ENCODE peak calls at places on chromosomes 7 and 10, in six cellular contexts. C is NCI-H82, I is Karpas-422, E is stomach, U is M059J, A is ELR. Y is an unnamed sample.

GRCh38 chr10:26217396-26218105 is 977 bp downstream of the GAD2 start:
- DNase-seq in C (no peak), A (no peak), U (no peak), E (no peak), I (no peak), Y (no peak)

GRCh38 chr10:14554091-14554842 is 220.4 kb downstream of the FAM107B start:
- DNase-seq in C (no peak), E (peak), U (peak), A (no peak), I (peak), Y (peak)

GRCh38 chr10:102850025-102850518 is 4.0 kb upstream of the BORCS7 start:
- DNase-seq in U (no peak), A (no peak), C (no peak), E (no peak), I (no peak), Y (peak)

GRCh38 chr7:114790526-114790925 is 131.4 kb upstream of the MDFIC start:
- DNase-seq in C (no peak), A (no peak), E (no peak), I (no peak), U (no peak), Y (no peak)

GRCh38 chr10:1156921-1157614 is 100.9 kb downstream of the WDR37 start:
- DNase-seq in U (no peak), C (no peak), I (no peak), A (no peak), E (no peak), Y (no peak)

GRCh38 chr7:27808626-27809025 is 68.7 kb downstream of the TAX1BP1 start:
- DNase-seq in E (no peak), U (peak), C (no peak), A (peak), I (no peak), Y (peak)

GRCh38 chr7:123003539-123004126 is 8.1 kb upstream of the TAS2R16 start:
- DNase-seq in U (no peak), I (no peak), E (no peak), C (no peak), A (no peak), Y (no peak)

GRCh38 chr7:32479574-32480200 is 10.5 kb downstream of the LSM5 start:
- DNase-seq in I (peak), A (peak), E (no peak), C (peak), U (peak), Y (peak)

GRCh38 chr7:117871778-117872538 is 1.3 kb downstream of the CTTNBP2 start:
- DNase-seq in C (no peak), A (no peak), E (no peak), I (no peak), U (peak), Y (peak)

GRCh38 chr10:44650576-44651394 is 260.4 kb upstream of the TMEM72 start:
- DNase-seq in U (peak), I (no peak), A (peak), E (no peak), C (no peak), Y (no peak)

GRCh38 chr10:101817542-101818118 is 614 bp downstream of the OGA start:
- DNase-seq in E (peak), I (peak), C (peak), U (peak), A (peak), Y (peak)

GRCh38 chr10:63375006-63375405 is 90.8 kb downstream of the JMJD1C start:
- DNase-seq in U (peak), I (no peak), E (no peak), C (no peak), A (peak), Y (peak)

GRCh38 chr10:123579675-123580074 is 86.5 kb upstream of the GPR26 start:
- DNase-seq in E (no peak), U (no peak), C (no peak), A (no peak), I (no peak), Y (no peak)

GRCh38 chr7:1940402-1940786 is 270.3 kb downstream of the ELFN1 start:
- DNase-seq in C (no peak), U (no peak), E (peak), I (peak), A (peak), Y (peak)

GRCh38 chr7:157432541-157432956 is 95.7 kb downstream of the DNAJB6 start:
- DNase-seq in A (peak), C (peak), E (peak), U (peak), I (no peak), Y (peak)

GRCh38 chr7:41297167-41297566 is 405.7 kb downstream of the INHBA start:
- DNase-seq in A (no peak), E (no peak), U (no peak), I (no peak), C (no peak), Y (no peak)

GRCh38 chr7:157404845-157405481 is 68.2 kb downstream of the DNAJB6 start:
- DNase-seq in I (no peak), C (no peak), U (peak), A (peak), E (no peak), Y (peak)

GRCh38 chr7:136214356-136214755 is 237.2 kb upstream of the MTPN start:
- DNase-seq in C (no peak), I (no peak), U (no peak), A (peak), E (no peak), Y (no peak)

GRCh38 chr10:10873289-10873688 is 144.4 kb upstream of the CELF2 start:
- DNase-seq in A (no peak), C (no peak), I (no peak), U (no peak), E (no peak), Y (no peak)

GRCh38 chr10:113736576-113736975 is 14.9 kb upstream of the PLEKHS1 start:
- DNase-seq in E (no peak), I (no peak), U (peak), C (no peak), A (no peak), Y (no peak)

GRCh38 chr7:67484244-67484751 is 487.7 kb downstream of the TYW1 start:
- DNase-seq in E (peak), C (peak), I (peak), A (peak), U (peak), Y (peak)

GRCh38 chr10:50469288-50469687 is 154.5 kb downstream of the SGMS1 start:
- DNase-seq in I (no peak), C (no peak), A (peak), U (peak), E (no peak), Y (peak)

GRCh38 chr10:31683682-31684081 is 244.9 kb downstream of the ARHGAP12 start:
- DNase-seq in I (no peak), U (peak), E (no peak), A (peak), C (peak), Y (no peak)

GRCh38 chr7:92997144-92997543 is 120.6 kb downstream of the SAMD9 start:
- DNase-seq in U (no peak), I (no peak), A (no peak), C (peak), E (no peak), Y (no peak)

GRCh38 chr10:104233817-104234216 is 1.7 kb upstream of the CFAP43 start:
- DNase-seq in A (no peak), E (no peak), C (no peak), U (no peak), I (no peak), Y (no peak)

GRCh38 chr7:111718886-111719285 is 156.6 kb upstream of the IMMP2L start:
- DNase-seq in C (no peak), E (no peak), A (no peak), I (no peak), U (peak), Y (peak)

GRCh38 chr10:33010132-33011037 is 52.4 kb upstream of the ITGB1 start:
- DNase-seq in E (no peak), I (no peak), U (peak), C (peak), A (peak), Y (peak)

GRCh38 chr10:102770792-102771191 is 27.0 kb downstream of the WBP1L start:
- DNase-seq in U (no peak), I (no peak), A (no peak), E (no peak), C (no peak), Y (peak)

GRCh38 chr7:28754027-28754426 is 204.1 kb downstream of the TRIL start:
- DNase-seq in E (no peak), U (peak), I (no peak), C (no peak), A (peak), Y (peak)